ENCODE peak calls at places on chromosomes 6 and 20, in eight cellular contexts. E, N, B, R, M, O, T and F are unnamed samples.

GRCh38 chr6:139173172-139173571 is 38.3 kb downstream of the HECA start:
- DNase-seq in E (no peak), N (no peak), B (peak; percentile 32), R (no peak), M (no peak), O (no peak), T (no peak), F (no peak)

GRCh38 chr20:49045440-49046086 is 549 bp upstream of the CSE1L start:
- DNase-seq in E (no peak), N (peak; percentile 68), B (peak; percentile 13), R (no peak), M (no peak), O (peak; percentile 9), T (peak; percentile 36), F (no peak)

GRCh38 chr20:35226775-35227681 is 538 bp downstream of the MMP24 start:
- DNase-seq in E (peak; percentile 43), N (peak; percentile 58), B (peak; percentile 41), R (no peak), M (peak; percentile 18), O (peak; percentile 26), T (peak; percentile 38), F (no peak)

GRCh38 chr6:107735906-107736635 is 88.0 kb downstream of the SCML4 start:
- DNase-seq in E (no peak), N (no peak), B (no peak), R (no peak), M (no peak), O (no peak), T (no peak), F (no peak)

GRCh38 chr20:50398471-50399002 is 111.6 kb upstream of the PTPN1 start:
- DNase-seq in E (no peak), N (no peak), B (no peak), R (no peak), M (no peak), O (no peak), T (no peak), F (no peak)

GRCh38 chr6:159487636-159488035 is 205.4 kb downstream of the SOD2 start:
- DNase-seq in E (no peak), N (no peak), B (no peak), R (no peak), M (no peak), O (no peak), T (no peak), F (no peak)

GRCh38 chr20:3818155-3819151 is 1.9 kb upstream of the AP5S1 start:
- DNase-seq in E (peak; percentile 73), N (peak; percentile 72), B (no peak), R (peak; percentile 77), M (peak; percentile 76), O (peak; percentile 80), T (peak; percentile 86), F (no peak)

GRCh38 chr6:129884211-129884610 is 23.1 kb upstream of the TMEM244 start:
- DNase-seq in E (no peak), N (no peak), B (no peak), R (no peak), M (no peak), O (no peak), T (no peak), F (no peak)

GRCh38 chr20:59525500-59526241 is 78.7 kb upstream of the PHACTR3 start:
- DNase-seq in E (peak; percentile 24), N (no peak), B (no peak), R (no peak), M (peak; percentile 40), O (peak; percentile 24), T (peak; percentile 54), F (no peak)

GRCh38 chr6:85771925-85772430 is 129.3 kb upstream of the SYNCRIP start:
- DNase-seq in E (no peak), N (no peak), B (no peak), R (no peak), M (no peak), O (no peak), T (no peak), F (no peak)

GRCh38 chr6:135438907-135439535 is 58.5 kb downstream of the AHI1 start:
- DNase-seq in E (no peak), N (no peak), B (no peak), R (no peak), M (peak; percentile 6), O (peak; percentile 44), T (no peak), F (no peak)

GRCh38 chr6:143232849-143233248 is 172.2 kb downstream of the AIG1 start:
- DNase-seq in E (no peak), N (peak; percentile 50), B (peak; percentile 8), R (no peak), M (peak; percentile 19), O (peak; percentile 31), T (peak; percentile 29), F (no peak)

GRCh38 chr6:165306955-165307354 is 2.5 kb downstream of the C6orf118 start:
- DNase-seq in E (no peak), N (no peak), B (no peak), R (no peak), M (no peak), O (no peak), T (no peak), F (no peak)

GRCh38 chr6:157436944-157437336 is 56.0 kb downstream of the ZDHHC14 start:
- DNase-seq in E (no peak), N (no peak), B (no peak), R (no peak), M (no peak), O (no peak), T (no peak), F (no peak)

GRCh38 chr6:157436200-157436943 is 55.4 kb downstream of the ZDHHC14 start:
- DNase-seq in E (no peak), N (no peak), B (no peak), R (no peak), M (no peak), O (peak; percentile 3), T (no peak), F (no peak)

GRCh38 chr6:157442296-157442695 is 61.3 kb downstream of the ZDHHC14 start:
- DNase-seq in E (no peak), N (no peak), B (no peak), R (peak; percentile 11), M (peak; percentile 37), O (peak; percentile 16), T (no peak), F (no peak)

GRCh38 chr6:157440162-157440561 is 59.2 kb downstream of the ZDHHC14 start:
- DNase-seq in E (no peak), N (no peak), B (no peak), R (no peak), M (no peak), O (no peak), T (no peak), F (no peak)

DNA sequence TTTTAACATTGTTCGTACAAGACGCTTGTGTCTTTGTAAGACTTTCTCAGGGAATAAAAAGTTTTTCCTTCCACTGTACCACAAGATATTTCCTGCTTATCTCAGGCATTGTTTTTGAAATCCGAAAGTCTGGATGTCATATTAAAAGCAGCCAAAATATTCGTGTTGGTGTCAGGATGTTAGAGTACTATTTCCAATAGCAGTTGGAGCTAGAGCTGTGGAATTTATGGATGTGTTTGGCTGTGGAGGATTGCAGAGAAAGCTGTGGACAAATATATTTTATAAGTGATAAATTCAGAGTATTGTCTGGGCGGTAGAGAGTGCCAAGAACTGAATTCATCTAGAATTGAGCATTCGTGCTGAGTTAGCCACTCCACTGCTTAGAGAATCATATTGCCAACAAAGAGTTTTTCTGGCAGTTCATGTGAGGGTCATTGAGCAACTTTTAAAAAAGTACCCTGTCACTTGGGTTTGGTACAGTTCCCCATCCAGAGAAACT is 57.7 kb downstream of the ZDHHC14 start:
- DNase-seq in E (no peak), N (no peak), B (no peak), R (no peak), M (no peak), O (peak; percentile 84), T (no peak), F (no peak)
- TF ChIP-seq CTCF in E (no peak), N (no peak), B (no peak), R (no peak), M (no peak), O (no peak), T (no peak), F (no peak)

DNA sequence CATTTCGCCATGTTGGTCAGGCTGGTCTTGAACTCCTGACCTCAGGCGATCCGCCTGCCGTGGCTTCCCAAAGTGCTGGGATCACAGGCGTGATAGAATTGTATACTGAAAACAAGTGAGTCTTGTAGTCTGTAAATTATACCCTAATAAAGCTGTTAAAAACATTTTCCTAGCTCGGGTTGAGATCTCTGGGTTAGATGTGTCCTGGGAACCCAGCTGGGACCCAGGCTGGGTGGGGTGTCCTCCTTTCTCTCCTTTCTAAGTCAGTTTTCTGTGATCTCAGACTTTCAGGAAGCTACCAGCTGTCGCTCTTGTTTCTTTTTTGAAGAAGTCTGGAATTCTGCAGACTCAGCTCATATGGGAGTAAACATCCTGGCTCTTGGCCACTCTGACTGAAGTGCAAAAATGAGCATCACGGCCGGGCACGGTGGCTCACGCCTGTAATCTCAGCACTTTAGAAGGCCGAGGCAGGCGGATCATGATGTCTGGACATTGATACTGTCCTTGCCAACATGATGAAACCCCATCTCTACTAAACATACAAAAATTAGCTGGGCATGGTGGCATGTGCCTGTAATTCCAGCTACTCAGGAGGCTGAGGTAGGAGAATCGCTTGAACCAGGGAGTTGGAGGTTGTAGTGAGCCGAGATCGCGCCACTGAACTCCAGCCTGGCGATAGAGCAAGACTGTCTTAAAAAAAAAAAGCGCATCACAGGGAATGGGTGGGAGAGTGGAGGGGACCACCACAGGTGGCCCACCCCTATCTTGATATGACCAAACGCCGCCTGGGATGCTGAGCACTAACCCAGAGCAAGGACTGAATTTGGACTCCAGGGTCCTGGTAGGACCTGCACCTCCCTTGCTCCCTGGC is 9.9 kb upstream of the PCIF1 start:
- DNase-seq in E (peak; percentile 62), N (no peak), B (no peak), R (no peak), M (peak; percentile 42), O (peak; percentile 57), T (peak; percentile 42), F (no peak)
- H3K4me3 ChIP-seq in E (peak overlapping the region; percentile 4), N (peak overlapping the region; percentile 7), B (no peak overlapping the region), R (no peak overlapping the region), M (no peak overlapping the region), O (no peak overlapping the region), T (no peak overlapping the region), F (no peak overlapping the region)

DNA sequence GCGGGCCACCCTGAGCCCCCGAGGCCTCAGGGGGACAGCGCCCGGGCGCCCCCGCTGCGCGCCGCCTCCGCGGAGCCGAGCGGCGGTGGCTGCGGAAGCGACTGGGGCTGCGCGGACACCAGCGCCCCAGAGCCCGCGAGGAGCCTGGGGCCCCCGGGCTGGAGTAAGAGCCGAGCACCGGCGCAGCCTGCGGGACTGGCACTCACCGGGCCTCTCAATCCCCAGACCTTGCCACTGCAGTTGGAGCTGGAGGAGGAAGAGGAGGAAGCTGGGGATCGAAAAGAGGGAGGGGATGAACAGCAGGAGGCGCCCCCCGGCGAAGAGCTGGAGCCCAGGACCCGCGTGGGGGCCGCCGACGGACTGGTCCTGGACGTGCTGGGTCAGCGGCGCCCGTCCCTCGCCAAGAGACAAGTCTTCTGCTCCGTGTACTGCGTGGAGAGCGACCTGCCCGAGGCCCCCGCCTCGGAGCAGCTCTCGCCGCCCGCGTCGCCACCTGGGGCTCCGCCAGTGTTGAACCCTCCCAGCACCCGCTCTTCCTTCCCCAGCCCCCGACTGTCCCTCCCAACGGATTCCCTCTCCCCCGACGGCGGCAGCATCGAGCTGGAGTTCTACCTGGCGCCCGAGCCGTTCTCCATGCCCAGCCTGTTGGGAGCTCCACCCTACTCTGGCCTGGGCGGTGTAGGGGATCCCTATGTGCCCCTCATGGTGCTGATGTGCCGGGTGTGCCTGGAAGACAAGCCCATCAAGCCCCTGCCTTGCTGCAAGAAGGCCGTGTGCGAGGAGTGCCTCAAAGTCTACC is 579 bp downstream of the RNF217 start:
- DNase-seq in E (peak; percentile 41), N (peak; percentile 64), B (no peak), R (no peak), M (no peak), O (peak; percentile 34), T (peak; percentile 62), F (no peak)
- TF ChIP-seq CTCF in E (no peak), N (no peak), B (no peak), R (peak; percentile 8), M (no peak), O (peak; percentile 18), T (no peak), F (peak; percentile 30)

GRCh38 chr20:51402201-51402600 is 140.3 kb downstream of the NFATC2 start:
- DNase-seq in E (no peak), N (no peak), B (peak; percentile 55), R (peak; percentile 39), M (no peak), O (no peak), T (no peak), F (no peak)
- H3K4me3 ChIP-seq in E (no peak overlapping the region), N (no peak overlapping the region), B (no peak overlapping the region), R (no peak overlapping the region), M (no peak overlapping the region), O (no peak overlapping the region), T (no peak overlapping the region), F (no peak overlapping the region)